ENCODE peak calls at places on chromosomes 13 and 19, in six cellular contexts. One of them, this sample, is unnamed.

GRCh38 chr13:28532226-28533048 is 37.5 kb upstream of the FLT1 start:
- DNase-seq in fibroblast of lung: no peak
- DNase-seq in heart right ventricle: peak; percentile 55
- DNase-seq in PC-9: no peak
- DNase-seq in fibroblast of the aortic adventitia: no peak
- DNase-seq in keratinocyte: no peak
- DNase-seq in this sample: peak; percentile 40

GRCh38 chr19:7914099-7914498 is 531 bp upstream of the TGFBR3L start:
- DNase-seq in fibroblast of lung: no peak
- DNase-seq in heart right ventricle: no peak
- DNase-seq in PC-9: no peak
- DNase-seq in fibroblast of the aortic adventitia: no peak
- DNase-seq in keratinocyte: no peak
- DNase-seq in this sample: no peak

GRCh38 chr19:44850641-44851109 is 4.6 kb downstream of the NECTIN2 start:
- DNase-seq in fibroblast of lung: no peak
- DNase-seq in heart right ventricle: no peak
- DNase-seq in PC-9: no peak
- DNase-seq in fibroblast of the aortic adventitia: no peak
- DNase-seq in keratinocyte: no peak
- DNase-seq in this sample: no peak

GRCh38 chr19:58278156-58279041 is at the start of gene ZNF8:
- DNase-seq in fibroblast of lung: peak; percentile 98
- DNase-seq in heart right ventricle: peak; percentile 98
- DNase-seq in PC-9: peak; percentile 92
- DNase-seq in fibroblast of the aortic adventitia: peak; percentile 96
- DNase-seq in keratinocyte: peak; percentile 96
- DNase-seq in this sample: peak; percentile 99

GRCh38 chr19:41019346-41019745 is 28.3 kb downstream of the CYP2B6 start:
- DNase-seq in fibroblast of lung: no peak
- DNase-seq in heart right ventricle: no peak
- DNase-seq in PC-9: no peak
- DNase-seq in fibroblast of the aortic adventitia: no peak
- DNase-seq in keratinocyte: no peak
- DNase-seq in this sample: no peak

GRCh38 chr13:80562423-80562822 is 221.5 kb upstream of the SPRY2 start:
- DNase-seq in fibroblast of lung: no peak
- DNase-seq in heart right ventricle: no peak
- DNase-seq in PC-9: no peak
- DNase-seq in fibroblast of the aortic adventitia: no peak
- DNase-seq in keratinocyte: no peak
- DNase-seq in this sample: no peak

GRCh38 chr13:109271991-109272454 is 514.4 kb downstream of the IRS2 start:
- DNase-seq in fibroblast of lung: peak; percentile 29
- DNase-seq in heart right ventricle: no peak
- DNase-seq in PC-9: peak; percentile 74
- DNase-seq in fibroblast of the aortic adventitia: no peak
- DNase-seq in keratinocyte: no peak
- DNase-seq in this sample: peak; percentile 75

GRCh38 chr13:58542530-58542929 is 911.0 kb downstream of the PCDH17 start:
- DNase-seq in fibroblast of lung: no peak
- DNase-seq in heart right ventricle: no peak
- DNase-seq in PC-9: no peak
- DNase-seq in fibroblast of the aortic adventitia: no peak
- DNase-seq in keratinocyte: no peak
- DNase-seq in this sample: no peak

GRCh38 chr13:25932353-25932752 is 119.5 kb downstream of the SHISA2 start:
- DNase-seq in fibroblast of lung: no peak
- DNase-seq in heart right ventricle: no peak
- DNase-seq in PC-9: no peak
- DNase-seq in fibroblast of the aortic adventitia: no peak
- DNase-seq in keratinocyte: no peak
- DNase-seq in this sample: no peak

GRCh38 chr13:114112231-114112825 is 20.1 kb downstream of the RASA3 start:
- DNase-seq in fibroblast of lung: peak; percentile 27
- DNase-seq in heart right ventricle: no peak
- DNase-seq in PC-9: no peak
- DNase-seq in fibroblast of the aortic adventitia: no peak
- DNase-seq in keratinocyte: no peak
- DNase-seq in this sample: no peak

GRCh38 chr19:55276720-55277430 is 3.0 kb downstream of the HSPBP1 start:
- DNase-seq in fibroblast of lung: no peak
- DNase-seq in heart right ventricle: no peak
- DNase-seq in PC-9: no peak
- DNase-seq in fibroblast of the aortic adventitia: no peak
- DNase-seq in keratinocyte: no peak
- DNase-seq in this sample: no peak

GRCh38 chr19:43594710-43595604 is 977 bp downstream of the IRGQ start:
- DNase-seq in fibroblast of lung: peak; percentile 60
- DNase-seq in heart right ventricle: peak; percentile 44
- DNase-seq in PC-9: peak; percentile 38
- DNase-seq in fibroblast of the aortic adventitia: peak; percentile 59
- DNase-seq in keratinocyte: no peak
- DNase-seq in this sample: peak; percentile 71

GRCh38 chr13:50713849-50714248 is 129.6 kb downstream of the DLEU7 start:
- DNase-seq in fibroblast of lung: peak; percentile 73
- DNase-seq in heart right ventricle: no peak
- DNase-seq in PC-9: no peak
- DNase-seq in fibroblast of the aortic adventitia: peak; percentile 46
- DNase-seq in keratinocyte: no peak
- DNase-seq in this sample: peak; percentile 86

GRCh38 chr19:1855828-1856255 is 7.5 kb downstream of the KLF16 start:
- DNase-seq in fibroblast of lung: no peak
- DNase-seq in heart right ventricle: no peak
- DNase-seq in PC-9: no peak
- DNase-seq in fibroblast of the aortic adventitia: peak; percentile 37
- DNase-seq in keratinocyte: no peak
- DNase-seq in this sample: no peak

GRCh38 chr19:4851551-4852290 is 15.7 kb downstream of the PLIN3 start:
- DNase-seq in fibroblast of lung: peak; percentile 51
- DNase-seq in heart right ventricle: peak; percentile 81
- DNase-seq in PC-9: no peak
- DNase-seq in fibroblast of the aortic adventitia: peak; percentile 49
- DNase-seq in keratinocyte: no peak
- DNase-seq in this sample: peak; percentile 43

GRCh38 chr19:2381151-2381822 is 21.2 kb downstream of the TMPRSS9 start:
- DNase-seq in fibroblast of lung: peak; percentile 18
- DNase-seq in heart right ventricle: no peak
- DNase-seq in PC-9: no peak
- DNase-seq in fibroblast of the aortic adventitia: peak; percentile 21
- DNase-seq in keratinocyte: no peak
- DNase-seq in this sample: no peak

GRCh38 chr19:1237754-1238372 is at the start of gene CBARP:
- DNase-seq in fibroblast of lung: no peak
- DNase-seq in heart right ventricle: no peak
- DNase-seq in PC-9: no peak
- DNase-seq in fibroblast of the aortic adventitia: no peak
- DNase-seq in keratinocyte: no peak
- DNase-seq in this sample: peak; percentile 34

GRCh38 chr13:109401891-109402290 is 384.5 kb downstream of the IRS2 start:
- DNase-seq in fibroblast of lung: no peak
- DNase-seq in heart right ventricle: no peak
- DNase-seq in PC-9: no peak
- DNase-seq in fibroblast of the aortic adventitia: no peak
- DNase-seq in keratinocyte: no peak
- DNase-seq in this sample: no peak

GRCh38 chr13:52455677-52456041 is 381 bp downstream of the CKAP2 start:
- DNase-seq in fibroblast of lung: peak; percentile 67
- DNase-seq in heart right ventricle: peak; percentile 77
- DNase-seq in PC-9: peak; percentile 43
- DNase-seq in fibroblast of the aortic adventitia: peak; percentile 66
- DNase-seq in keratinocyte: no peak
- DNase-seq in this sample: peak; percentile 76

GRCh38 chr13:60765700-60766411 is 368.8 kb downstream of the TDRD3 start:
- DNase-seq in fibroblast of lung: no peak
- DNase-seq in heart right ventricle: no peak
- DNase-seq in PC-9: no peak
- DNase-seq in fibroblast of the aortic adventitia: peak; percentile 55
- DNase-seq in keratinocyte: no peak
- DNase-seq in this sample: no peak

GRCh38 chr19:11446652-11447301 is 11.3 kb downstream of the PRKCSH start:
- DNase-seq in fibroblast of lung: peak; percentile 27
- DNase-seq in heart right ventricle: peak; percentile 74
- DNase-seq in PC-9: no peak
- DNase-seq in fibroblast of the aortic adventitia: peak; percentile 17
- DNase-seq in keratinocyte: no peak
- DNase-seq in this sample: peak; percentile 39

GRCh38 chr13:43473437-43473836 is 313.3 kb downstream of the ENOX1 start:
- DNase-seq in fibroblast of lung: no peak
- DNase-seq in heart right ventricle: no peak
- DNase-seq in PC-9: no peak
- DNase-seq in fibroblast of the aortic adventitia: peak; percentile 28
- DNase-seq in keratinocyte: no peak
- DNase-seq in this sample: peak; percentile 11

GRCh38 chr13:105139380-105140285 is 1395.8 kb downstream of the EFNB2 start:
- DNase-seq in fibroblast of lung: peak; percentile 76
- DNase-seq in heart right ventricle: peak; percentile 21
- DNase-seq in PC-9: peak; percentile 77
- DNase-seq in fibroblast of the aortic adventitia: peak; percentile 0
- DNase-seq in keratinocyte: no peak
- DNase-seq in this sample: peak; percentile 8

GRCh38 chr19:5124111-5124855 is 155.4 kb downstream of the KDM4B start:
- DNase-seq in fibroblast of lung: no peak
- DNase-seq in heart right ventricle: no peak
- DNase-seq in PC-9: no peak
- DNase-seq in fibroblast of the aortic adventitia: no peak
- DNase-seq in keratinocyte: no peak
- DNase-seq in this sample: no peak

GRCh38 chr13:73733691-73734090 is 400.5 kb downstream of the KLF12 start:
- DNase-seq in fibroblast of lung: no peak
- DNase-seq in heart right ventricle: no peak
- DNase-seq in PC-9: no peak
- DNase-seq in fibroblast of the aortic adventitia: no peak
- DNase-seq in keratinocyte: no peak
- DNase-seq in this sample: no peak

GRCh38 chr13:80663788-80664187 is 322.9 kb upstream of the SPRY2 start:
- DNase-seq in fibroblast of lung: no peak
- DNase-seq in heart right ventricle: no peak
- DNase-seq in PC-9: no peak
- DNase-seq in fibroblast of the aortic adventitia: no peak
- DNase-seq in keratinocyte: no peak
- DNase-seq in this sample: no peak

GRCh38 chr13:113155201-113155600 is 3.2 kb upstream of the PROZ start:
- DNase-seq in fibroblast of lung: no peak
- DNase-seq in heart right ventricle: no peak
- DNase-seq in PC-9: no peak
- DNase-seq in fibroblast of the aortic adventitia: no peak
- DNase-seq in keratinocyte: no peak
- DNase-seq in this sample: no peak

GRCh38 chr13:106418556-106418955 is 116.9 kb downstream of the EFNB2 start:
- DNase-seq in fibroblast of lung: peak; percentile 71
- DNase-seq in heart right ventricle: no peak
- DNase-seq in PC-9: no peak
- DNase-seq in fibroblast of the aortic adventitia: peak; percentile 68
- DNase-seq in keratinocyte: no peak
- DNase-seq in this sample: peak; percentile 70

GRCh38 chr19:52533901-52534300 is 6.4 kb downstream of the ZNF808 start:
- DNase-seq in fibroblast of lung: no peak
- DNase-seq in heart right ventricle: peak; percentile 17
- DNase-seq in PC-9: no peak
- DNase-seq in fibroblast of the aortic adventitia: no peak
- DNase-seq in keratinocyte: no peak
- DNase-seq in this sample: peak; percentile 3

GRCh38 chr13:25329706-25330105 is 28.3 kb downstream of the NUP58 start:
- DNase-seq in fibroblast of lung: peak; percentile 44
- DNase-seq in heart right ventricle: no peak
- DNase-seq in PC-9: peak; percentile 49
- DNase-seq in fibroblast of the aortic adventitia: no peak
- DNase-seq in keratinocyte: no peak
- DNase-seq in this sample: peak; percentile 80

GRCh38 chr19:33438016-33438671 is 64.6 kb downstream of the CEBPG start:
- DNase-seq in fibroblast of lung: no peak
- DNase-seq in heart right ventricle: peak; percentile 44
- DNase-seq in PC-9: no peak
- DNase-seq in fibroblast of the aortic adventitia: peak; percentile 17
- DNase-seq in keratinocyte: no peak
- DNase-seq in this sample: no peak
- TF ChIP-seq CTCF in fibroblast of lung: no peak
- TF ChIP-seq CTCF in heart right ventricle: peak; percentile 31
- TF ChIP-seq CTCF in PC-9: peak; percentile 43
- TF ChIP-seq CTCF in fibroblast of the aortic adventitia: no peak
- TF ChIP-seq CTCF in keratinocyte: peak; percentile 10
- TF ChIP-seq CTCF in this sample: peak; percentile 10

DNA sequence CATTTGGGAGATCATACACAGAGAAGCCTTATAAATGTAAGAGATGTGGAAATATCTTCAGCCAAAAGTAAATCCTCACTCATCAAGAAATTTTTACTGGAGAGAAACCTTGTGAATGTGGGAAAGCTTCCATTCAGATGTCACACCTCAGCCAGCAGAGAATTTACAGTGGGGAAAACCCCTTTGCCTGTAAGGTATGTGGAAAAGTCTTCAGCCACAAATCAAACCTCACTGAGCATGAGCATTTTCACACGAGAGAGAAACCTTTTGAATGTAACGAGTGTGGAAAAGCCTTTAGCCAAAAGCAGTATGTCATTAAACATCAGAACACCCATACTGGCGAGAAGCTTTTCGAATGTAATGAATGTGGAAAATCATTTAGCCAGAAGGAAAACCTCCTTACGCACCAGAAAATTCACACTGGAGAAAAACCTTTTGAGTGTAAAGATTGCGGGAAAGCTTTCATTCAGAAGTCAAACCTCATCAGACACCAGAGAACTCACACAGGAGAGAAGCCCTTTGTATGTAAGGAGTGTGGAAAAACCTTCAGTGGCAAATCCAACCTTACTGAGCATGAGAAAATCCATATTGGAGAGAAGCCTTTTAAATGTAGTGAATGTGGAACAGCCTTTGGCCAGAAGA is 21.5 kb downstream of the ZNF146 start:
- DNase-seq in fibroblast of lung: no peak
- DNase-seq in heart right ventricle: no peak
- DNase-seq in PC-9: no peak
- DNase-seq in fibroblast of the aortic adventitia: no peak
- DNase-seq in keratinocyte: no peak
- DNase-seq in this sample: no peak
- H3K4me3 ChIP-seq in fibroblast of lung: no peak overlapping the region
- H3K4me3 ChIP-seq in heart right ventricle: no peak overlapping the region
- H3K4me3 ChIP-seq in PC-9: peak overlapping the region; percentile 18
- H3K4me3 ChIP-seq in fibroblast of the aortic adventitia: no peak overlapping the region
- H3K4me3 ChIP-seq in keratinocyte: no peak overlapping the region
- H3K4me3 ChIP-seq in this sample: no peak overlapping the region

DNA sequence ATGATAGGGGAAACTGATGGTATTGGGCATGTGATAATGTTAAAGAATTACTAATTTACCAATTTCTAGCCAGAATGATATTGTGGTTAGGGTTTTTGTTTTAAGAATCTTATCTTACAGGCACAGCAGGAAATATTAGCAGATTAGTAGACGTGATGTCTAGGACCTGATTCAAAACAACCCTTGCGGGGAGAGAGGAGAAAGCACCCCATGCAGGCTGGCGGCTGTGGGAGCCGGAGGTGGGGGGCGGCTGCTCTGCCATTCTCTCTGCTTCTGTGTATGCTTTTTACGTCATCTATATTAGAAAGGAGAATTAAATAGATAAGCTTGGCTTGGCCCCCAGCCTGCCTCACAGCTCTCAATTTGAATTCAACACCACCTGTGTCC is 41.5 kb downstream of the MLLT1 start:
- DNase-seq in fibroblast of lung: no peak
- DNase-seq in heart right ventricle: no peak
- DNase-seq in PC-9: no peak
- DNase-seq in fibroblast of the aortic adventitia: peak; percentile 71
- DNase-seq in keratinocyte: no peak
- DNase-seq in this sample: no peak
- TF ChIP-seq CTCF in fibroblast of lung: no peak
- TF ChIP-seq CTCF in heart right ventricle: no peak
- TF ChIP-seq CTCF in PC-9: no peak
- TF ChIP-seq CTCF in fibroblast of the aortic adventitia: peak; percentile 29
- TF ChIP-seq CTCF in keratinocyte: no peak
- TF ChIP-seq CTCF in this sample: no peak

GRCh38 chr19:45884682-45885555 is 1.0 kb downstream of the IRF2BP1 start:
- DNase-seq in fibroblast of lung: no peak
- DNase-seq in heart right ventricle: peak; percentile 31
- DNase-seq in PC-9: peak; percentile 26
- DNase-seq in fibroblast of the aortic adventitia: no peak
- DNase-seq in keratinocyte: no peak
- DNase-seq in this sample: no peak
- H3K4me3 ChIP-seq in fibroblast of lung: peak overlapping the region; percentile 60
- H3K4me3 ChIP-seq in heart right ventricle: peak overlapping the region; percentile 79
- H3K4me3 ChIP-seq in PC-9: peak overlapping the region; percentile 75
- H3K4me3 ChIP-seq in fibroblast of the aortic adventitia: peak overlapping the region; percentile 87
- H3K4me3 ChIP-seq in keratinocyte: peak overlapping the region; percentile 89
- H3K4me3 ChIP-seq in this sample: peak overlapping the region; percentile 68

This sample was measured in fibroblast of villous mesenchyme.